ENCODE peak calls at places on chromosomes 3 and 15, in five cellular contexts. S is fibroblast of lung, Q is PC-3, V is Calu3, O is uterus. N is an unnamed sample.

GRCh38 chr3:43270078-43270477 is 16.3 kb upstream of the SNRK start:
- DNase-seq in Q (no peak), S (no peak), V (no peak), O (no peak), N (no peak)

GRCh38 chr15:58444658-58445332 is 13.0 kb downstream of the LIPC start:
- DNase-seq in V (no peak), S (no peak), Q (no peak), O (no peak), N (no peak)

GRCh38 chr3:118347781-118348557 is 686.7 kb downstream of the IGSF11 start:
- DNase-seq in Q (no peak), V (no peak), S (no peak), O (no peak), N (no peak)

GRCh38 chr15:84604804-84605203 is 4.0 kb downstream of the ZSCAN2 start:
- DNase-seq in O (no peak), S (peak), Q (no peak), V (no peak), N (no peak)

GRCh38 chr15:67521770-67522568 is 1.0 kb downstream of the C15orf61 start:
- DNase-seq in S (peak), V (no peak), O (no peak), Q (peak), N (peak)

GRCh38 chr3:190972840-190973270 is 110.4 kb upstream of the GMNC start:
- DNase-seq in V (no peak), O (no peak), S (no peak), Q (peak), N (no peak)

GRCh38 chr3:87422333-87422732 is 145.9 kb upstream of the POU1F1 start:
- DNase-seq in Q (no peak), S (no peak), V (no peak), O (no peak), N (no peak)

GRCh38 chr3:99544819-99545281 is 93.5 kb upstream of the COL8A1 start:
- DNase-seq in O (peak), Q (no peak), S (peak), V (peak), N (peak)

GRCh38 chr3:124119056-124119721 is 127.3 kb upstream of the ROPN1 start:
- DNase-seq in S (peak), Q (peak), V (no peak), O (peak), N (peak)

GRCh38 chr3:148714521-148714920 is 16.8 kb downstream of the AGTR1 start:
- DNase-seq in Q (no peak), V (no peak), S (no peak), O (no peak), N (no peak)

GRCh38 chr3:113157408-113157980 is 53.9 kb upstream of the BOC start:
- DNase-seq in V (no peak), S (peak), Q (no peak), O (peak), N (peak)

GRCh38 chr15:73403171-73403570 is 34.4 kb upstream of the HCN4 start:
- DNase-seq in S (peak), O (no peak), V (no peak), Q (no peak), N (peak)

GRCh38 chr15:99057697-99058420 is 47.0 kb upstream of the SYNM start:
- DNase-seq in Q (no peak), O (no peak), V (no peak), S (no peak), N (no peak)

GRCh38 chr3:127803619-127804018 is 18.7 kb downstream of the MGLL start:
- DNase-seq in Q (peak), V (no peak), O (no peak), S (peak), N (peak)

GRCh38 chr3:161139686-161140085 is 34.5 kb upstream of the B3GALNT1 start:
- DNase-seq in Q (peak), S (no peak), O (no peak), V (no peak), N (no peak)

GRCh38 chr3:30245805-30246622 is 360.4 kb upstream of the TGFBR2 start:
- DNase-seq in O (no peak), V (no peak), Q (no peak), S (no peak), N (no peak)

GRCh38 chr3:50181985-50182384 is 9.4 kb upstream of the GNAT1 start:
- DNase-seq in V (no peak), S (no peak), Q (no peak), O (no peak), N (no peak)

GRCh38 chr3:143329567-143330164 is 210.1 kb downstream of the CHST2 start:
- DNase-seq in Q (no peak), O (no peak), V (no peak), S (peak), N (no peak)

GRCh38 chr3:167032267-167032876 is 347.7 kb downstream of the ZBBX start:
- DNase-seq in S (peak), Q (peak), O (no peak), V (peak), N (peak)

GRCh38 chr15:28861031-28861534 is 12.6 kb upstream of the GOLGA6L7 start:
- DNase-seq in O (no peak), S (no peak), V (no peak), Q (no peak), N (peak)

DNA sequence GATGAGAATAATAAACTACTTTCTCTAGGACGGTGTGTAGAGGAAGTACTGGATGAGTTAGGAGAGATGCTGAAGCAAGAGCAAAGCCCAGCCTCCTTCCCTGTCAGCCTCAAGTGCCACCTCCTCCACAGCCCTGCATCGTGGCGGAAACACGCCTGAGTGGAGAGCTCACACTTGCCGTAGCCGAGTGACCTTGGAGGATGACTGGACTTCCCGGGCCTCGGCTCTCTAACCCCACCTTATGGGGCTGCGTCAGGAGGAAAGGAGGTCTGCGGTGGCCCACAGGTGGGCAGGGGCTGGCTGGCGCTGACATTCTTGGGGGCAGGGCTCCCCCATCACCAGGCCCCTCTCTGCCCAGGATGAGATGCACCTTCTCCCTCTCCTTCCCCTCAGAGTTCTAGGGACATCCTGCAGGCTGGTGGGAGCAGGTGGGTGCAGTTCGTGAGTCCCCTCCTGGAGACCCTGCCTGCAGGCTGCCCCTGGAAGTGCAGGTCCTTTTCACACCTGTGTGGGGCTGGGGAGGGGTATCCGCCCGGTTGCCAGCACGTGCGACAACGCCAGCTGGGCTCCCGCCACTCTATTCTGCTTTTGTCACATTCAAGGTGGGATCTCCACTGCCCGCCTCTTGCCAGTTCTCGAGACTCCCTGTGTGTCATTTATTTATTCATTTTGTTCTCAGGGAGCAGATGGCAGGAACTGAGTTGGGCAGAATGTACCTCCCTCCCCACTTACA is 175.2 kb downstream of the MEGF11 start:
- DNase-seq in Q (no peak), S (no peak), O (no peak), V (no peak), N (no peak)
- TF ChIP-seq CTCF in Q (no peak), S (no peak), O (no peak), V (no peak), N (no peak)

DNA sequence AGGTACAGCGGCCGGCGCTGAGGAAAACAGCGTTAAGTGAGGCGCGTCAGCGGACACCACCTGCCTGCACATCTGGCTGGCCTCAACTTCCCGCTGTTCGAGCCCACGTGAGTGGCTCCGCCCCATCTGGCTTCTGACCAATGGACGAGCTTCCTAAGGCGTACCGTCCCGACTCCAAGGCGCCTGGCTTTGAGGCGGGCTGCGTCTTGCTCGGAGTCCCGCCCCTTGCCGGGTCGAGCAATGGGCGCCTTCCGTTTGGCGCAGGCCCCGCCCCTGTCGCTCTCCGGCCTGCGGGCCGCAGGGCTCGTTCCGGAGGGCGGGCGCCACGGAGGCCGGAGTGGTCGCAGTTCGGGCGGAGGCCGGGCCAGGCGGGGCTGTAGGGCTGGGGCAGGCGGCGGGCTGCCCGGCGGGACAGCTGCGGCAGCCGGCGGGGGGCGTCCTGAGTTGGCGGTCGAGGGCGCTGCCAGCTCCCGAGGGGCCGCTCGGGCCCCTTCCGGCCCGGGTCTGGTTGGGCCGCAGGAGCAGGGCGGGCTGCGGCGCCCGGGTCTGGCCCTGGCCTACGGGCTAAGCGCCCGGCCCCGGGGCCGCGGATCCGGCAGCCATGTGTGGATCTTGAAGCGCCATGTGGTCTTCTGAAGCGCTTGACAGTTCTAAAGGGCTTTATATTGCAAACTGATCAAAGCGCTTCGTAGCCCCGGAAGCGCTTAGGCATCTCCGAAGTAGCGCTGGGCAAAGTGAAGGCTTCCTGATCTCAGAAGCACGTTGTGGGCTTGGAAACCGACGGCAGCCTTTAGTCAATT is at the start of gene TATDN2:
- DNase-seq in V (peak), Q (peak), O (peak), S (peak), N (peak)
- TF ChIP-seq CTCF in V (no peak), Q (no peak), O (no peak), S (no peak), N (no peak)

DNA sequence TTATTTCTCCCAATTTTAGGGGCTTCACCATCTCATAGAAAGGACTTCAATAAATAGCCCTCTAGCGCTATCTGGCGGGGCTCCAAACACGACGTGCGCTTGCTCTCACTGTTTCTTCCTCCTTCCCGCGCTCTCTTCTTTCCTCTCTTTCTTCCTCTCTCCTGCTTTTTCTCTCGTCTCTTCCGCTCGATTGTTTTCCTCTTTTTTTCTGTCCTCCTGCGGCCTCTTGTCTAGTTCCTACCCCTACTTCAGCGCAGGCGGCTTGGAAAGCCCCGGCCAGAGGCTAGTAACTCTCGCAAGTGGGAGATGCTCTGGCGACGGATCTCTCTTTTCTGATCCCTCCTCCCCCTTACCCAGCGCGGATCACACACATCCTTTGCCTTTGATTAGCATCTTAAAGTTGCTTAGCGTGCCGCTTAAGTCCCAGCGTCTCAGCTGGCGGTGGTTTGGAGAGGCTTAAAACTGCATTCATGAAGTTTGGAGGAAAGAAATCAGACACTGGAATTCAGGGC is 6.2 kb upstream of the MEIS2 start:
- DNase-seq in Q (no peak), S (peak), V (no peak), O (peak), N (peak)
- TF ChIP-seq CTCF in Q (no peak), S (no peak), V (no peak), O (no peak), N (no peak)

GRCh38 chr3:179872842-179873241 is 163.9 kb downstream of the PEX5L start:
- DNase-seq in V (no peak), O (no peak), Q (no peak), S (no peak), N (no peak)
- TF ChIP-seq CTCF in V (no peak), O (no peak), Q (peak), S (no peak), N (no peak)

GRCh38 chr3:196320110-196320509 is 2.1 kb upstream of the DYNLT2B start:
- DNase-seq in V (no peak), Q (no peak), S (no peak), O (no peak), N (no peak)

GRCh38 chr3:196323016-196323415 is 5.0 kb upstream of the DYNLT2B start:
- DNase-seq in Q (no peak), V (no peak), O (no peak), S (no peak), N (no peak)

GRCh38 chr3:196321162-196321561 is 3.1 kb upstream of the DYNLT2B start:
- DNase-seq in Q (no peak), S (no peak), O (no peak), V (no peak), N (no peak)

GRCh38 chr3:196326936-196327335 is 8.9 kb upstream of the DYNLT2B start:
- DNase-seq in Q (no peak), V (no peak), S (no peak), O (no peak), N (no peak)

DNA sequence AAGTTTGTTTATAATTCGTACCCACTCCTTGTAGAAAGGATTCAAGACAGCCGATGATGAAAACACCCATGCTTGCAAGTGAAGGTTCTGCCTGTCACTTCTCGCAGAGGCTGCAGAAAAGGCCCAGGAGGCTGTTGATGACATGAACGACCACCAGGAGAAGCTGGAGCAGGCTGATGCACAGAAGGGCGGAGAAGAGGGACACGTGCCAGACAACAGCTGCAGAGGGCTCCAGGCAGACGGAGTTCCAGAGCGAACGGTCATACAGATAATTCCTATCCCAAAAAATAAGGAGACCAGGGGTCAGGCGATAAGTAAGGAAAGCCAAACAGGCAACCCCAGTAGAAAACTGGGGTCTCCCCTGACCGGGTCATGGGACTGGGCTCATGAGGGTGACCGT is 5.7 kb upstream of the DYNLT2B start:
- DNase-seq in S (no peak), V (no peak), Q (no peak), O (no peak), N (peak)
- TF ChIP-seq CTCF in S (no peak), V (no peak), Q (peak), O (no peak), N (peak)

GRCh38 chr3:152938974-152939636 is 104.2 kb downstream of the P2RY1 start:
- DNase-seq in S (no peak), Q (no peak), V (no peak), O (no peak), N (no peak)

GRCh38 chr3:152942366-152942765 is 107.4 kb downstream of the P2RY1 start:
- DNase-seq in O (no peak), S (no peak), V (no peak), Q (peak), N (no peak)

GRCh38 chr3:152941825-152942224 is 106.9 kb downstream of the P2RY1 start:
- DNase-seq in O (no peak), Q (no peak), V (no peak), S (no peak), N (no peak)

GRCh38 chr3:152937234-152937633 is 102.3 kb downstream of the P2RY1 start:
- DNase-seq in O (no peak), S (no peak), V (no peak), Q (no peak), N (peak)
- TF ChIP-seq CTCF in O (peak), S (peak), V (no peak), Q (peak), N (no peak)

N was measured in fibroblast of the aortic adventitia.